ENCODE peak calls at places on chromosomes 3 and 15, in eight cellular contexts. K is activated CD4-positive, alpha-beta memory T cell treated with anti-CD3 and anti-CD28 coated beads, Interleukin-2, amount 10 ng/mL, durations not matched to agents 7 days and 5 days; Q is T follicular helper cell; O is GOT3; S is CD8-positive, alpha-beta memory T cell; Z is AG08396; D is NCI-H2029; U is left ventricle myocardium inferior. V is an unnamed sample.

GRCh38 chr3:133849346-133849745 is 43.7 kb downstream of the SRPRB start:
- DNase-seq in K (no peak), Q (no peak), O (no peak), S (no peak), Z (no peak), D (no peak), U (no peak), V (no peak)

GRCh38 chr3:152258448-152259302 is 10.1 kb upstream of the MBNL1 start:
- DNase-seq in K (peak; percentile 67), Q (peak; percentile 66), O (peak; percentile 77), S (peak; percentile 60), Z (peak; percentile 89), D (no peak), U (peak; percentile 26), V (no peak)

GRCh38 chr3:32577174-32577573 is 6.5 kb upstream of the DYNC1LI1 start:
- DNase-seq in K (no peak), Q (no peak), O (no peak), S (no peak), Z (no peak), D (no peak), U (no peak), V (no peak)

GRCh38 chr3:130773371-130773770 is 26.7 kb upstream of the PIK3R4 start:
- DNase-seq in K (no peak), Q (no peak), O (no peak), S (no peak), Z (no peak), D (no peak), U (no peak), V (peak; percentile 67)

GRCh38 chr3:118501152-118501551 is 533.5 kb downstream of the IGSF11 start:
- DNase-seq in K (no peak), Q (no peak), O (no peak), S (no peak), Z (peak; percentile 3), D (peak; percentile 87), U (peak; percentile 46), V (no peak)

GRCh38 chr3:122893282-122893681 is 98.4 kb downstream of the SLC49A4 start:
- DNase-seq in K (peak; percentile 40), Q (no peak), O (no peak), S (no peak), Z (no peak), D (no peak), U (no peak), V (no peak)

GRCh38 chr3:134608023-134608758 is 42.6 kb downstream of the KY start:
- DNase-seq in K (no peak), Q (no peak), O (no peak), S (no peak), Z (no peak), D (no peak), U (no peak), V (no peak)

GRCh38 chr3:151398895-151399294 is 14.3 kb upstream of the P2RY12 start:
- DNase-seq in K (no peak), Q (no peak), O (no peak), S (no peak), Z (no peak), D (no peak), U (no peak), V (no peak)

GRCh38 chr15:45254405-45255293 is 2.6 kb downstream of the SLC28A2 start:
- DNase-seq in K (no peak), Q (no peak), O (no peak), S (no peak), Z (no peak), D (no peak), U (no peak), V (no peak)

GRCh38 chr3:150236683-150237082 is 171.4 kb upstream of the TSC22D2 start:
- DNase-seq in K (no peak), Q (no peak), O (peak; percentile 19), S (no peak), Z (no peak), D (no peak), U (no peak), V (no peak)

GRCh38 chr3:192494176-192494575 is 233.2 kb downstream of the FGF12 start:
- DNase-seq in K (no peak), Q (no peak), O (no peak), S (no peak), Z (no peak), D (peak; percentile 56), U (no peak), V (no peak)

GRCh38 chr3:110738531-110738930 is 333.1 kb upstream of the NECTIN3 start:
- DNase-seq in K (no peak), Q (no peak), O (no peak), S (no peak), Z (peak; percentile 8), D (no peak), U (no peak), V (no peak)

GRCh38 chr15:40941078-40941527 is 12.0 kb downstream of the DLL4 start:
- DNase-seq in K (no peak), Q (no peak), O (no peak), S (no peak), Z (no peak), D (no peak), U (no peak), V (no peak)

GRCh38 chr15:39479916-39480315 is 101.0 kb upstream of the THBS1 start:
- DNase-seq in K (no peak), Q (no peak), O (no peak), S (no peak), Z (no peak), D (no peak), U (no peak), V (no peak)

GRCh38 chr15:60323322-60323721 is 74.5 kb downstream of the ANXA2 start:
- DNase-seq in K (no peak), Q (no peak), O (no peak), S (no peak), Z (no peak), D (no peak), U (no peak), V (no peak)

GRCh38 chr3:14502472-14502871 is 37.7 kb downstream of the GRIP2 start:
- DNase-seq in K (no peak), Q (no peak), O (no peak), S (no peak), Z (no peak), D (no peak), U (no peak), V (no peak)

GRCh38 chr3:46717447-46718231 is at the start of gene PRSS50:
- DNase-seq in K (peak; percentile 24), Q (no peak), O (no peak), S (no peak), Z (no peak), D (no peak), U (no peak), V (no peak)

GRCh38 chr15:39304201-39304841 is 276.6 kb upstream of the THBS1 start:
- DNase-seq in K (no peak), Q (no peak), O (no peak), S (no peak), Z (peak; percentile 59), D (no peak), U (no peak), V (no peak)

GRCh38 chr15:36594556-36595090 is 15.2 kb downstream of the CDIN1 start:
- DNase-seq in K (no peak), Q (no peak), O (no peak), S (no peak), Z (no peak), D (no peak), U (no peak), V (no peak)

GRCh38 chr15:29114277-29115092 is 155.1 kb downstream of the NSMCE3 start:
- DNase-seq in K (no peak), Q (no peak), O (no peak), S (no peak), Z (no peak), D (no peak), U (no peak), V (no peak)

GRCh38 chr3:171970301-171970788 is 69.0 kb upstream of the FNDC3B start:
- DNase-seq in K (no peak), Q (no peak), O (no peak), S (no peak), Z (peak; percentile 21), D (no peak), U (no peak), V (no peak)

GRCh38 chr3:50010959-50011358 is 71.0 kb downstream of the RBM6 start:
- DNase-seq in K (no peak), Q (no peak), O (no peak), S (no peak), Z (no peak), D (no peak), U (no peak), V (no peak)

GRCh38 chr3:101941253-101942039 is 92.1 kb downstream of the NFKBIZ start:
- DNase-seq in K (no peak), Q (no peak), O (no peak), S (no peak), Z (no peak), D (no peak), U (no peak), V (no peak)

GRCh38 chr15:55588818-55589122 is 625 bp upstream of the PYGO1 start:
- DNase-seq in K (no peak), Q (no peak), O (no peak), S (no peak), Z (no peak), D (no peak), U (no peak), V (no peak)

GRCh38 chr15:46416544-46416943 is 781.7 kb downstream of the SQOR start:
- DNase-seq in K (no peak), Q (no peak), O (no peak), S (no peak), Z (no peak), D (no peak), U (no peak), V (no peak)

GRCh38 chr3:157502916-157503620 is at the start of gene VEPH1:
- DNase-seq in K (no peak), Q (no peak), O (no peak), S (no peak), Z (no peak), D (no peak), U (no peak), V (no peak)

GRCh38 chr3:106458952-106459351 is 590.1 kb upstream of the CBLB start:
- DNase-seq in K (no peak), Q (no peak), O (no peak), S (no peak), Z (no peak), D (no peak), U (no peak), V (no peak)

GRCh38 chr3:52827441-52827840 is 3.0 kb downstream of the ITIH4 start:
- DNase-seq in K (no peak), Q (no peak), O (no peak), S (no peak), Z (no peak), D (no peak), U (no peak), V (no peak)

GRCh38 chr15:66476535-66476934 is 21.0 kb downstream of the SNAPC5 start:
- DNase-seq in K (no peak), Q (no peak), O (no peak), S (no peak), Z (no peak), D (no peak), U (no peak), V (no peak)

GRCh38 chr3:52446631-52447511 is 2.0 kb upstream of the SEMA3G start:
- DNase-seq in K (peak; percentile 78), Q (peak; percentile 55), O (no peak), S (peak; percentile 59), Z (peak; percentile 75), D (no peak), U (peak; percentile 60), V (peak; percentile 30)

GRCh38 chr3:10546181-10546624 is 40.8 kb upstream of the ATP2B2 start:
- DNase-seq in K (peak; percentile 9), Q (no peak), O (no peak), S (no peak), Z (no peak), D (no peak), U (no peak), V (no peak)

GRCh38 chr15:65409284-65409631 is 13.5 kb downstream of the IGDCC4 start:
- DNase-seq in K (no peak), Q (no peak), O (no peak), S (no peak), Z (peak; percentile 87), D (no peak), U (no peak), V (peak; percentile 52)

GRCh38 chr3:194091141-194091540 is 44.8 kb upstream of the HES1 start:
- DNase-seq in K (no peak), Q (no peak), O (no peak), S (no peak), Z (no peak), D (no peak), U (no peak), V (no peak)

GRCh38 chr3:161057518-161057917 is 47.6 kb downstream of the B3GALNT1 start:
- DNase-seq in K (no peak), Q (no peak), O (no peak), S (no peak), Z (no peak), D (no peak), U (no peak), V (no peak)